ENCODE peak calls at places on chromosomes 3 and 15, in seven cellular contexts. J is AG08395, X is HEK293T, Q is body of pancreas, Z is Kasumi-1, P is left ventricle myocardium inferior, K is epithelial cell of esophagus. Y is an unnamed sample.
A peak's percentile ranks its signal among the peaks of the same experiment; 100 is the strongest.

GRCh38 chr3:193869221-193870201 is 266.4 kb upstream of the HES1 start:
- DNase-seq in P (peak; percentile 53), Z (peak; percentile 91), J (peak; percentile 86), X (no peak), K (peak; percentile 76), Q (no peak), Y (peak; percentile 52)

GRCh38 chr3:158918008-158918407 is 116.2 kb downstream of the MFSD1 start:
- DNase-seq in K (peak; percentile 72), P (no peak), Z (peak; percentile 60), J (peak; percentile 81), Q (peak; percentile 66), X (peak; percentile 52), Y (peak; percentile 66)

GRCh38 chr3:123165163-123165562 is 36.6 kb upstream of the SEC22A start:
- DNase-seq in P (no peak), Z (no peak), X (no peak), J (no peak), Q (no peak), K (no peak), Y (no peak)

GRCh38 chr15:91508633-91509032 is 344.9 kb upstream of the SLCO3A1 start:
- DNase-seq in Q (no peak), P (no peak), K (no peak), J (no peak), X (no peak), Z (no peak), Y (no peak)

GRCh38 chr3:278300-279064 is 81.9 kb downstream of the CHL1 start:
- DNase-seq in X (no peak), J (no peak), Q (no peak), Z (no peak), P (no peak), K (no peak), Y (no peak)

GRCh38 chr3:158050461-158050860 is 55.8 kb downstream of the SHOX2 start:
- DNase-seq in P (no peak), K (no peak), J (peak; percentile 3), Z (no peak), Q (no peak), X (no peak), Y (no peak)

GRCh38 chr15:86555939-86556725 is 476.5 kb downstream of the AGBL1 start:
- DNase-seq in Z (no peak), X (peak; percentile 11), K (peak; percentile 70), P (no peak), J (no peak), Q (no peak), Y (no peak)

GRCh38 chr3:113968986-113969385 is 21.2 kb downstream of the ZDHHC23 start:
- DNase-seq in X (no peak), Q (no peak), J (no peak), K (peak; percentile 23), Z (no peak), P (no peak), Y (peak; percentile 32)

GRCh38 chr3:32106929-32107362 is 526 bp downstream of the GPD1L start:
- DNase-seq in P (peak; percentile 47), Q (peak; percentile 78), J (no peak), X (no peak), Z (peak; percentile 40), K (peak; percentile 63), Y (no peak)

GRCh38 chr15:25697586-25697985 is 165.5 kb downstream of the ATP10A start:
- DNase-seq in X (no peak), Z (no peak), P (no peak), K (no peak), J (no peak), Q (no peak), Y (no peak)

GRCh38 chr15:55599384-55599783 is 11.2 kb upstream of the PYGO1 start:
- DNase-seq in X (no peak), Z (no peak), Q (no peak), K (peak; percentile 20), P (no peak), J (no peak), Y (no peak)

GRCh38 chr15:56537881-56538280 is 72.9 kb upstream of the MNS1 start:
- DNase-seq in Z (peak; percentile 30), P (no peak), K (no peak), J (no peak), Q (peak; percentile 21), X (no peak), Y (no peak)

GRCh38 chr3:53566450-53567145 is 72.2 kb downstream of the CACNA1D start:
- DNase-seq in J (no peak), Q (no peak), X (no peak), K (no peak), Z (no peak), P (no peak), Y (no peak)

GRCh38 chr3:69306239-69307185 is 79.4 kb downstream of the FRMD4B start:
- DNase-seq in K (peak; percentile 90), Z (peak; percentile 56), X (peak; percentile 76), P (peak; percentile 48), J (peak; percentile 82), Q (peak; percentile 59), Y (peak; percentile 73)

GRCh38 chr3:160758929-160759577 is 3.0 kb downstream of the PPM1L start:
- DNase-seq in Z (peak; percentile 30), Q (no peak), P (no peak), J (no peak), X (no peak), K (no peak), Y (no peak)

GRCh38 chr3:150349314-150350097 is 58.6 kb upstream of the TSC22D2 start:
- DNase-seq in X (no peak), K (peak; percentile 46), J (peak; percentile 52), Z (no peak), Q (no peak), P (peak; percentile 69), Y (no peak)

GRCh38 chr3:86958534-86958933 is 32.4 kb downstream of the VGLL3 start:
- DNase-seq in Z (no peak), Q (no peak), X (no peak), P (no peak), K (peak; percentile 52), J (peak; percentile 80), Y (peak; percentile 80)

GRCh38 chr3:7484636-7485035 is 623.7 kb downstream of the GRM7 start:
- DNase-seq in Q (no peak), J (no peak), Z (no peak), X (no peak), P (no peak), K (peak; percentile 66), Y (no peak)

GRCh38 chr15:55279746-55280351 is 9.8 kb downstream of the RAB27A start:
- DNase-seq in P (no peak), J (peak; percentile 70), X (no peak), Z (peak; percentile 18), K (peak; percentile 66), Q (peak; percentile 55), Y (peak; percentile 73)

GRCh38 chr15:67067161-67067853 is 1.9 kb downstream of the SMAD3 start:
- DNase-seq in P (no peak), X (no peak), Q (peak; percentile 46), J (peak; percentile 26), K (no peak), Z (no peak), Y (no peak)

GRCh38 chr3:62587579-62588031 is 214.3 kb upstream of the FEZF2 start:
- DNase-seq in Z (no peak), X (no peak), P (no peak), J (peak; percentile 93), K (peak; percentile 70), Q (no peak), Y (peak; percentile 94)

GRCh38 chr15:63344737-63345390 is 36.8 kb downstream of the CA12 start:
- DNase-seq in Q (no peak), X (no peak), Z (no peak), K (no peak), P (no peak), J (peak; percentile 35), Y (no peak)